ENCODE peak calls at places on chromosomes 5 and 9, in five cellular contexts. E, U, P, B and F are unnamed samples. For H3K4me1, the result is how much of the 10 kb centered on the place peaks cover.

GRCh38 chr5:14379739-14380497 is 201.7 kb upstream of the OTULINL start:
- DNase-seq in E (no peak), U (no peak), P (no peak), B (peak), F (no peak)

GRCh38 chr5:30436718-30437117 is 756.8 kb upstream of the CDH6 start:
- DNase-seq in E (no peak), U (no peak), P (no peak), B (no peak), F (no peak)

GRCh38 chr5:6762697-6763096 is 49.5 kb downstream of the TENT4A start:
- DNase-seq in E (no peak), U (no peak), P (no peak), B (no peak), F (no peak)

GRCh38 chr5:171310816-171311697 is 2.0 kb downstream of the TLX3 start:
- DNase-seq in E (peak), U (peak), P (peak), B (peak), F (peak)

GRCh38 chr5:132224721-132225120 is 2.9 kb downstream of the P4HA2 start:
- DNase-seq in E (peak), U (no peak), P (no peak), B (no peak), F (no peak)

GRCh38 chr9:80707120-80707519 is 982.2 kb downstream of the TLE1 start:
- DNase-seq in E (no peak), U (no peak), P (peak), B (no peak), F (no peak)

GRCh38 chr9:109417054-109417453 is 81.1 kb downstream of the PTPN3 start:
- DNase-seq in E (no peak), U (no peak), P (peak), B (no peak), F (no peak)

GRCh38 chr9:127905788-127906191 is 6.4 kb upstream of the ST6GALNAC6 start:
- DNase-seq in E (peak), U (no peak), P (no peak), B (no peak), F (no peak)

GRCh38 chr5:154258531-154259217 is 68.1 kb downstream of the GALNT10 start:
- DNase-seq in E (no peak), U (no peak), P (no peak), B (no peak), F (peak)

DNA sequence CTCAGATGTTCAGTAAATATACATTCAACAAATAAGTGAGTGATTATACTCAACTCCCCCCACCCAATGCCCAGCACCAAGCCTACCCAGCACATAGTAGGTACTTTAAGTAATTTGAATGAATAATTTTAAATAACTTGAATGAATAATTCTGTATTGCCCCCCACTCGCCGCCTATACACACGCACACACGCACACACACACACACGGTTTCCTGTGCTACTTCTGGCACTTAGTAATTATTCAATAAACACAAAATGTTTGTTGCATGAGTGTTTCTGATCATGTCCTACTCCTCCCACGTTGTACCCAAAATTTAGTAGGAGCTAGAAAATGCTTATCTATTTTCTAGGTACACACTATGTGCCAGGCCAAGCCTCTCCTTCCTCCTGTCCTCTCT is 16.2 kb downstream of the PCDH12 start:
- DNase-seq in E (no peak), U (no peak), P (no peak), B (no peak), F (no peak)
- H3K4me1 ChIP-seq in E (under half), U (under half), P (under half), B (under half), F (under half)

GRCh38 chr5:1118738-1119137 is 6.9 kb upstream of the SLC12A7 start:
- DNase-seq in E (no peak), U (no peak), P (no peak), B (no peak), F (peak)

GRCh38 chr5:1121101-1121500 is 9.2 kb upstream of the SLC12A7 start:
- DNase-seq in E (no peak), U (no peak), P (no peak), B (no peak), F (no peak)

GRCh38 chr5:1121891-1122290 is 10.0 kb upstream of the SLC12A7 start:
- DNase-seq in E (no peak), U (no peak), P (no peak), B (no peak), F (no peak)

GRCh38 chr5:1119312-1119831 is 7.5 kb upstream of the SLC12A7 start:
- DNase-seq in E (no peak), U (no peak), P (no peak), B (no peak), F (no peak)

DNA sequence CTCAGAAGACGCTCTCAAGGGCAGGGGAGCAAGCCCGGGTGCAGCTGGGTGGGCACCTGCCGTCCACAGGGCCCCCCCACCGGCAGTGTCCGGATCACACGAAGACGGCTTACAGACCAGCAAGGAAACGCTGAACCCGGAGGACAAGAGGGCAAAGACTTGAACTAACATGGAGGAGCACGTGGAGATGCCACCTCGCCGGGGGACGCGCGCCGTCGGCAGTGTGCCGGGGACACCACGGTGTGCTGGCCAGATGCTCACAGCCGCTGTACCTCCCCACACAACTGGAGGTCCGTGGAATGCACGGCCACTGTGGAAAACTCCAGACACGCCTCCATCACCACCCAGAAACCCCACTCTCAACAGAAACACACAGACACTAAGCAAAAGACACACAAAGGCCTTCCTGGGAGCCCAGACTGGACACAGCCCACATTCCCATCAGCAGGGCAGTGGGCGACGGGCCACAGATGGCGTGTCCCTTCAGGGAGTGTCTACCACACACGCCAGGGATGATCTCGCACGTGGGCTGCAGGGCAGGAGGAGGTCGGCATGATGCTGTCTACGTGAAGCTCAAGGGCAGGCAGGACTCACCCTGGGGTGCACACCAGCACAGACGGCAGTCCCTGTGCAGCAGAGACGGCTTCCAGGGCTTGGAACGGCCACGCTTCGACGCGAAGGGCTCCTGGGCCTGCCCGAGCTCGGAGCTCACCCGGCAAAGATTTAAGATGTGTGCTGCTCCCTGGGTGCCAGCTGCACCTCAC is 8.6 kb upstream of the SLC12A7 start:
- DNase-seq in E (no peak), U (no peak), P (no peak), B (no peak), F (no peak)
- H3K4me1 ChIP-seq in E (under half), U (under half), P (under half), B (under half), F (under half)

GRCh38 chr5:82336566-82337351 is 58.6 kb upstream of the RPS23 start:
- DNase-seq in E (no peak), U (no peak), P (no peak), B (no peak), F (no peak)

GRCh38 chr5:82341325-82341724 is 63.2 kb upstream of the RPS23 start:
- DNase-seq in E (no peak), U (no peak), P (no peak), B (no peak), F (no peak)

GRCh38 chr5:82338731-82339130 is 60.6 kb upstream of the RPS23 start:
- DNase-seq in E (no peak), U (no peak), P (no peak), B (no peak), F (no peak)

GRCh38 chr5:82340799-82341198 is 62.6 kb upstream of the RPS23 start:
- DNase-seq in E (no peak), U (no peak), P (no peak), B (no peak), F (no peak)

DNA sequence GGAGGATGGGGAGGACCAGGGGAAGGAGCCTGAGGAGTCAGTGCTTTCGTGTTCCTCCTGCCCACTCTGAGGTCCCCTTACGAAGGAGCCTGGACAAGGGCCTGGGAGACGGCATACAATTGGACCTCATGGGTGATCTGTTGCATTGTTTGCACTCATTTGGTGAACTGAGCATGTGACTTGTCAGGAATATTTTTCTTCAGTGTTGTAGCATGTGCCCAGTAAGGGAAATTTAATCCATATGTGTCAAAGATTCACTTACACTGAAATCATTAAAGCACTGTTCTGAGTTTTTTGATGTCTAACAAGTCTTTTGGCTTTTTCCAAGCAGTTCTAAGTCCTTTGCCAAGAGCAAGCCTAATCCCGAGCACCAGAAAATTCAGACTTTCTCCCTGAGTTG is 61.6 kb upstream of the RPS23 start:
- DNase-seq in E (no peak), U (no peak), P (no peak), B (no peak), F (no peak)
- H3K4me1 ChIP-seq in E (under half), U (under half), P (under half), B (under half), F (under half)

DNA sequence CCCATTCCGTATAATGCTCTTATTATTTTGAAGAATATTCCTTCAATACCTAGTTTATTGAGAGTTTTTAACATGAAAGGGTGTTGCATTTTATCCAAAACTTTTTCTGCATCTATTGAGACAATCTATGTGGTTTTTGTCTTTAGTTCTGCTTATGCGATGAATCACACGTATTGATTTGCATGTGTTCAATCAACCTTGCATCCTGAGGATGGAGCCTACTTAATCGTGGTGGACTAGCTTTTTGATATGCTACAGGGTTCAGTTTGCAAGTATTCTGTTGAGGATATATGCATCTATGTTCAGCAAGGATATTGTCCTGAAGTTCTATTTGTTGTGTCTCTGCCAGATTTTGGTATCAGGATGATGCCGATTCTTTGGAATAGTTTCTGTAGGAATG is 1070.3 kb upstream of the CDH18 start:
- DNase-seq in E (no peak), U (no peak), P (no peak), B (no peak), F (no peak)
- H3K4me1 ChIP-seq in E (under half), U (under half), P (under half), B (under half), F (under half)

GRCh38 chr9:35273591-35273990 is 111.8 kb downstream of the UNC13B start:
- DNase-seq in E (no peak), U (no peak), P (no peak), B (no peak), F (no peak)
- H3K4me1 ChIP-seq in E (under half), U (under half), P (under half), B (under half), F (under half)

GRCh38 chr9:1098551-1098950 is 48.4 kb downstream of the DMRT2 start:
- DNase-seq in E (no peak), U (no peak), P (no peak), B (no peak), F (no peak)
- H3K4me1 ChIP-seq in E (under half), U (under half), P (under half), B (under half), F (under half)

GRCh38 chr9:28853487-28853886 is 1280.2 kb upstream of the C9orf72 start:
- DNase-seq in E (no peak), U (no peak), P (no peak), B (peak), F (no peak)
- H3K4me1 ChIP-seq in E (under half), U (under half), P (under half), B (under half), F (under half)

DNA sequence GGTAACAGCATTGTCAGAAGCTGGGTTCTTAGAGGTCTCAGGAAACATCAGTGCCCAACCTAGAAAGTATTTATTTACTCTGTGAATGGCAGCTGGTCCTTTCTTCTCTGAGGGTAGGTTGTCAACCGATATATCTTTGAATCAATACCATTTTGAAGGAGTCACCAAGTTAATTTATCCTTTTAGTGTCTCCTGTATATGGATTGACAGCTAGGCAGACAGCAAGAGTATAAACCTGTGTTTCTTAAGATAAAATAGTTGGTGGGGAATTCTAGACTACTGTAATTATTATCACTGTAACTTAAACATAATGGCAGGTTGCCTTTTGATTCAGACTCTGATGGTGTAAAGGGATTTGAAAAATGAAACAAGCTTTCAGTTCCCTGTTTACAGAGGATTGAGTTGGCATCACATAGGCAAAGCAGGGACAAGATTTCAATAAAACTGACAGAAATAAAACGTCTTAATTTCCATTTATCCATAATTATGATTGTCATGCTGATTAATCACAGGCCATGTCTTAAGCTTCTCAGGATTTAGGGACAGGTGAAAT is 190.8 kb upstream of the HAPLN1 start:
- DNase-seq in E (no peak), U (no peak), P (no peak), B (no peak), F (no peak)
- H3K4me1 ChIP-seq in E (under half), U (under half), P (under half), B (under half), F (under half)

DNA sequence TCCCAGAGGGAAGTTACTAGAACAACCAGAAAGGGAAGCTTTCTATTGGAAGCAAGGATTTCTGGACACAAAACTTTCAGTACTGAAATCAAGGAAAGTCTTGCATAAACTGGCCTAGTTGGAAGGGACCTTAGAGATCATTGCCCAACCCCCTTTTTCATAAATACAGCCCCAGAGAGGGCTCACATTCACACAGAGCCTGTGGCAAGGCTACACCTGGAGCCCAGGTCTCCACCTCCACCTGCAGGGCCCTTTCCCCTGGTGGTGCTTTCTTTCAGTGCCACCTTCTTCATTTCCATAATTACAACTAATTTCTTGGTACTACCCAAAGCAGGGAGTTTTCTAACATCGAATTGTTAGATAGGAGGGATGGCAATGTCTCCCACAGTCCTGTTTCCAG is 85.7 kb downstream of the ADRB2 start:
- DNase-seq in E (no peak), U (no peak), P (no peak), B (no peak), F (no peak)
- H3K4me1 ChIP-seq in E (half or more), U (under half), P (under half), B (under half), F (under half)

DNA sequence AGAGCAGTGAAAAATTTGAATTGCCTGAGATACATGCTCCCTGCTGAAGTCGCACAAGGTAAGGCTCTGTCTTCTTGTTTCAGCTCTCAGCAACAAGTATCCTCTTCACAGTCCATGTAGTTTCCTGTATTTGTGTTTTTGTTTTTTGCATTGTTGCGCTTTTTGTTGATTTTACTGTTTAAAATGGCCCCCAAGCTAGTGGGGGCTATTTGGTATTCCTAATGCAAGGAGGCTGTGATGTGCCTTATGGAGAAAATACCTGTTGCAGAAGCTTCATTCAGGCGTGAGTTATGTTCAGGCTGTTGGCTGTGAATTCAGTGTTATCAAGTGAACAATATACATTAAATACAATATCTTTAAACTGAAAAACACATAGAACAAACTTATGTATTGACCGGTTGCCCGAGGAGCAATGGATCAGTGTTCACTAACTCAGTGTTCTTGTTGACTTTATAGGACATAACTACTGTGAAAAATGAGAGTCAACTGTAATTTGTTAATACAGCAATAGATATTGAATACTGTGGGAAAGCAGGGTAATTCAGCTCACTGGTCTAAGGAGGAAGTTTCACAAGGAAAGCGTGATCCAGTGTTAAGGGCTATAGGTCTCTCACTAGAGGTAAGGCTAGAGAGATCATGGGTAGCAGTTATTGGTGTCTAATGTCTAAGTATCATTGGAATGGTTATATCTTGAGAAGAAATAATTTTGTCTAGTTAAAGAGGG is 150.5 kb downstream of the GCNT1 start:
- DNase-seq in E (no peak), U (no peak), P (no peak), B (no peak), F (no peak)
- H3K4me1 ChIP-seq in E (under half), U (under half), P (under half), B (under half), F (under half)